ENCODE peak calls at places on chromosomes 2 and 18, in four cellular contexts. S is AG04450, C is WTC11, R is astrocyte of the hippocampus. T is an unnamed sample.

GRCh38 chr2:80548469-80548868 is 243.9 kb upstream of the LRRTM1 start:
- DNase-seq in R (no peak), S (no peak), C (no peak), T (no peak)

GRCh38 chr2:18910843-18911242 is 321.5 kb upstream of the NT5C1B start:
- DNase-seq in S (no peak), C (no peak), R (peak), T (peak)

GRCh38 chr2:216328347-216328746 is 43.9 kb downstream of the MARCHF4 start:
- DNase-seq in C (peak), S (no peak), R (no peak), T (no peak)

GRCh38 chr2:102975996-102976636 is 214.3 kb downstream of the TMEM182 start:
- DNase-seq in R (peak), C (peak), S (no peak), T (no peak)

GRCh38 chr2:187884003-187884402 is 329.8 kb upstream of the TFPI start:
- DNase-seq in R (no peak), C (no peak), S (no peak), T (no peak)

GRCh38 chr2:236859896-236860295 is 225.8 kb upstream of the COPS8 start:
- DNase-seq in R (no peak), S (no peak), C (no peak), T (no peak)

GRCh38 chr18:79510046-79510685 is 114.4 kb downstream of the NFATC1 start:
- DNase-seq in R (no peak), C (no peak), S (no peak), T (no peak)

GRCh38 chr2:165193178-165193777 is 10.6 kb downstream of the SCN3A start:
- DNase-seq in C (no peak), R (no peak), S (no peak), T (no peak)

GRCh38 chr2:108449410-108450200 is 599 bp downstream of the GCC2 start:
- DNase-seq in C (no peak), S (no peak), R (peak), T (peak)

GRCh38 chr2:220795705-220796104 is 776.4 kb downstream of the EPHA4 start:
- DNase-seq in S (no peak), C (no peak), R (no peak), T (no peak)

GRCh38 chr2:127045792-127046501 is 61.0 kb downstream of the BIN1 start:
- DNase-seq in C (no peak), R (no peak), S (no peak), T (no peak)

GRCh38 chr18:44939037-44939665 is 258.5 kb downstream of the SETBP1 start:
- DNase-seq in C (no peak), S (no peak), R (no peak), T (no peak)

GRCh38 chr2:227163998-227164744 is at the start of the genes COL4A3 and COL4A4:
- DNase-seq in S (no peak), C (peak), R (peak), T (no peak)